ENCODE peak calls at places on chromosomes 1 and 21, in six cellular contexts. One of them, this sample, is unnamed.

GRCh38 chr1:42737986-42738677 is 1.9 kb downstream of the CLDN19 start:
- DNase-seq in posterior cingulate gyrus: no peak
- DNase-seq in bronchial epithelial cell: no peak
- DNase-seq in cerebellar cortex: no peak
- DNase-seq in GM23248: no peak
- DNase-seq in fibroblast of lung: no peak
- DNase-seq in this sample: no peak

GRCh38 chr1:221509575-221510360 is 232.1 kb downstream of the DUSP10 start:
- DNase-seq in posterior cingulate gyrus: no peak
- DNase-seq in bronchial epithelial cell: no peak
- DNase-seq in cerebellar cortex: no peak
- DNase-seq in GM23248: no peak
- DNase-seq in fibroblast of lung: peak
- DNase-seq in this sample: peak

GRCh38 chr1:206725053-206725963 is 40.6 kb downstream of the MAPKAPK2 start:
- DNase-seq in posterior cingulate gyrus: no peak
- DNase-seq in bronchial epithelial cell: no peak
- DNase-seq in cerebellar cortex: peak
- DNase-seq in GM23248: peak
- DNase-seq in fibroblast of lung: peak
- DNase-seq in this sample: peak

GRCh38 chr1:209820986-209821385 is 6.8 kb upstream of the UTP25 start:
- DNase-seq in posterior cingulate gyrus: no peak
- DNase-seq in bronchial epithelial cell: peak
- DNase-seq in cerebellar cortex: no peak
- DNase-seq in GM23248: no peak
- DNase-seq in fibroblast of lung: no peak
- DNase-seq in this sample: no peak

GRCh38 chr1:11925938-11926292 is 312 bp downstream of the KIAA2013 start:
- DNase-seq in posterior cingulate gyrus: peak
- DNase-seq in bronchial epithelial cell: no peak
- DNase-seq in cerebellar cortex: no peak
- DNase-seq in GM23248: peak
- DNase-seq in fibroblast of lung: no peak
- DNase-seq in this sample: peak

GRCh38 chr1:210250998-210251679 is 18.5 kb downstream of the SERTAD4 start:
- DNase-seq in posterior cingulate gyrus: peak
- DNase-seq in bronchial epithelial cell: peak
- DNase-seq in cerebellar cortex: peak
- DNase-seq in GM23248: peak
- DNase-seq in fibroblast of lung: peak
- DNase-seq in this sample: peak

GRCh38 chr21:32772281-32773047 is 909 bp upstream of the PAXBP1 start:
- DNase-seq in posterior cingulate gyrus: no peak
- DNase-seq in bronchial epithelial cell: peak
- DNase-seq in cerebellar cortex: no peak
- DNase-seq in GM23248: peak
- DNase-seq in fibroblast of lung: peak
- DNase-seq in this sample: peak

GRCh38 chr1:8384088-8384487 is 66.2 kb downstream of the SLC45A1 start:
- DNase-seq in posterior cingulate gyrus: no peak
- DNase-seq in bronchial epithelial cell: no peak
- DNase-seq in cerebellar cortex: no peak
- DNase-seq in GM23248: peak
- DNase-seq in fibroblast of lung: no peak
- DNase-seq in this sample: no peak

GRCh38 chr1:18652791-18653190 is 22.1 kb downstream of the PAX7 start:
- DNase-seq in posterior cingulate gyrus: no peak
- DNase-seq in bronchial epithelial cell: no peak
- DNase-seq in cerebellar cortex: no peak
- DNase-seq in GM23248: no peak
- DNase-seq in fibroblast of lung: no peak
- DNase-seq in this sample: no peak

GRCh38 chr21:16775056-16775455 is 737.8 kb upstream of the CXADR start:
- DNase-seq in posterior cingulate gyrus: peak
- DNase-seq in bronchial epithelial cell: no peak
- DNase-seq in cerebellar cortex: peak
- DNase-seq in GM23248: no peak
- DNase-seq in fibroblast of lung: no peak
- DNase-seq in this sample: peak

GRCh38 chr1:90046635-90047034 is 51.7 kb downstream of the ZNF326 start:
- DNase-seq in posterior cingulate gyrus: no peak
- DNase-seq in bronchial epithelial cell: no peak
- DNase-seq in cerebellar cortex: no peak
- DNase-seq in GM23248: no peak
- DNase-seq in fibroblast of lung: no peak
- DNase-seq in this sample: no peak

GRCh38 chr1:230735447-230735846 is 11.7 kb upstream of the CAPN9 start:
- DNase-seq in posterior cingulate gyrus: no peak
- DNase-seq in bronchial epithelial cell: peak
- DNase-seq in cerebellar cortex: no peak
- DNase-seq in GM23248: no peak
- DNase-seq in fibroblast of lung: no peak
- DNase-seq in this sample: no peak